ENCODE peak calls at places on chromosomes 11 and 22, in seven cellular contexts. B, R, L, O, N, E and A are unnamed samples.

GRCh38 chr22:20651286-20651685 is 122.6 kb upstream of the SERPIND1 start:
- DNase-seq in O (no peak), B (no peak), N (no peak), R (no peak), L (no peak), E (no peak), A (no peak)

GRCh38 chr11:16999116-16999515 is 15.1 kb downstream of the PLEKHA7 start:
- DNase-seq in O (no peak), L (no peak), R (no peak), E (no peak), B (no peak), N (no peak), A (no peak)

GRCh38 chr22:47131611-47132427 is 369.4 kb downstream of the TBC1D22A start:
- DNase-seq in E (no peak), B (no peak), N (no peak), R (no peak), O (no peak), L (no peak), A (no peak)

GRCh38 chr11:104028476-104028875 is 8.0 kb upstream of the DDI1 start:
- DNase-seq in R (no peak), B (no peak), L (no peak), N (no peak), O (no peak), E (peak), A (no peak)

GRCh38 chr11:71140206-71140919 is 112.0 kb downstream of the SHANK2 start:
- DNase-seq in N (no peak), L (no peak), E (no peak), B (no peak), O (no peak), R (no peak), A (no peak)

GRCh38 chr11:62645934-62646824 is at the start of gene GANAB:
- DNase-seq in N (peak), L (peak), B (peak), O (peak), E (peak), R (peak), A (peak)

GRCh38 chr22:35648066-35649025 is at the start of gene APOL6:
- DNase-seq in L (peak), O (no peak), N (no peak), B (peak), E (peak), R (no peak), A (no peak)

GRCh38 chr11:73267122-73267846 is 4.9 kb upstream of the P2RY6 start:
- DNase-seq in R (no peak), O (no peak), E (no peak), L (no peak), N (no peak), B (no peak), A (no peak)

GRCh38 chr11:84398017-84398626 is 1112.0 kb upstream of the CCDC90B start:
- DNase-seq in O (no peak), E (peak), N (no peak), R (peak), L (no peak), B (no peak), A (no peak)

GRCh38 chr11:28673687-28674431 is 565.7 kb downstream of the METTL15 start:
- DNase-seq in O (peak), L (no peak), B (no peak), E (peak), R (no peak), N (no peak), A (no peak)

GRCh38 chr11:64339754-64340408 is at the start of gene CCDC88B:
- DNase-seq in N (no peak), E (no peak), O (no peak), L (no peak), B (peak), R (no peak), A (peak)

GRCh38 chr11:12086271-12087074 is 23.9 kb upstream of the MICAL2 start:
- DNase-seq in B (no peak), E (peak), N (no peak), R (no peak), O (peak), L (peak), A (peak)

GRCh38 chr11:47912843-47913437 is 64.8 kb upstream of the NUP160 start:
- DNase-seq in B (no peak), N (no peak), L (no peak), O (no peak), E (no peak), R (no peak), A (no peak)

GRCh38 chr11:28757725-28758515 is 649.7 kb downstream of the METTL15 start:
- DNase-seq in E (peak), B (no peak), L (peak), O (no peak), N (peak), R (no peak), A (no peak)

GRCh38 chr11:6719588-6719987 is 36.4 kb upstream of the MRPL17 start:
- DNase-seq in R (no peak), E (no peak), L (no peak), O (no peak), B (no peak), N (no peak), A (no peak)

GRCh38 chr22:46522743-46523300 is 14.6 kb downstream of the CELSR1 start:
- DNase-seq in E (no peak), O (no peak), R (no peak), B (no peak), L (no peak), N (no peak), A (no peak)

GRCh38 chr22:36860017-36860416 is 789 bp upstream of the NCF4 start:
- DNase-seq in E (no peak), B (no peak), R (no peak), N (no peak), L (no peak), O (no peak), A (no peak)

GRCh38 chr22:23163665-23164064 is 16.6 kb upstream of the BCR start:
- DNase-seq in N (no peak), O (no peak), E (no peak), B (no peak), R (no peak), L (peak), A (no peak)

GRCh38 chr11:45385423-45385822 is 99.3 kb upstream of the SYT13 start:
- DNase-seq in N (no peak), R (no peak), E (no peak), L (no peak), B (no peak), O (no peak), A (no peak)

GRCh38 chr11:86671386-86672006 is 920 bp downstream of the ME3 start:
- DNase-seq in B (peak), L (peak), N (no peak), E (no peak), R (peak), O (no peak), A (peak)

GRCh38 chr11:114358711-114359110 is 41.6 kb downstream of the C11orf71 start:
- DNase-seq in E (peak), N (no peak), L (no peak), B (no peak), O (no peak), R (no peak), A (no peak)

GRCh38 chr11:121780971-121781370 is 328.2 kb upstream of the SORL1-AS1 start:
- DNase-seq in R (no peak), E (no peak), O (no peak), N (no peak), L (no peak), B (no peak), A (no peak)

GRCh38 chr22:26563022-26563421 is 26.9 kb downstream of the TPST2 start:
- DNase-seq in O (no peak), R (no peak), L (no peak), E (no peak), N (no peak), B (no peak), A (no peak)

GRCh38 chr22:37231406-37232139 is 12.5 kb downstream of the RAC2 start:
- DNase-seq in O (no peak), E (no peak), R (no peak), N (no peak), B (no peak), L (no peak), A (no peak)

GRCh38 chr11:65868076-65868667 is 4.4 kb downstream of the EFEMP2 start:
- DNase-seq in O (no peak), L (no peak), R (peak), B (no peak), E (no peak), N (no peak), A (no peak)

GRCh38 chr11:22670803-22671202 is 4.4 kb downstream of the GAS2 start:
- DNase-seq in O (no peak), E (peak), R (no peak), L (no peak), B (no peak), N (no peak), A (no peak)

GRCh38 chr11:128726464-128727139 is 32.7 kb downstream of the FLI1 start:
- DNase-seq in O (no peak), L (no peak), E (no peak), B (peak), R (no peak), N (no peak), A (peak)

GRCh38 chr22:23121026-23121823 is 20.6 kb downstream of the RSPH14 start:
- DNase-seq in L (no peak), O (no peak), R (no peak), B (no peak), N (no peak), E (peak), A (no peak)

GRCh38 chr11:1597331-1597741 is 758 bp downstream of the KRTAP5-2 start:
- DNase-seq in N (no peak), E (no peak), R (no peak), O (no peak), B (no peak), L (no peak), A (no peak)

GRCh38 chr11:120306519-120307242 is 18.4 kb upstream of the TLCD5 start:
- DNase-seq in E (peak), N (peak), R (peak), B (no peak), O (peak), L (peak), A (no peak)

GRCh38 chr22:28029201-28029948 is 110.3 kb upstream of the PITPNB start:
- DNase-seq in R (no peak), E (peak), L (no peak), N (peak), O (no peak), B (no peak), A (peak)

GRCh38 chr22:39577361-39577760 is 6.8 kb downstream of the CACNA1I start:
- DNase-seq in O (no peak), R (no peak), L (no peak), N (no peak), E (no peak), B (no peak), A (no peak)

GRCh38 chr11:62752994-62753735 is 795 bp downstream of the ZBTB3 start:
- DNase-seq in L (no peak), B (no peak), N (no peak), O (no peak), E (no peak), R (no peak), A (no peak)

GRCh38 chr11:129259950-129260349 is 67.8 kb upstream of the ARHGAP32 start:
- DNase-seq in N (no peak), E (no peak), B (no peak), L (no peak), R (no peak), O (no peak), A (no peak)

GRCh38 chr22:17554814-17555213 is 8.5 kb upstream of the SLC25A18 start:
- DNase-seq in E (no peak), R (no peak), B (no peak), N (no peak), L (no peak), O (no peak), A (no peak)